ENCODE peak calls at places on chromosomes 2 and 18, in four cellular contexts. A, M, N and E are unnamed samples.

GRCh38 chr18:62999392-62999791 is 284.1 kb downstream of the PHLPP1 start:
- DNase-seq in M (no peak), A (no peak), N (no peak), E (no peak)

GRCh38 chr2:145060876-145061275 is 541.0 kb upstream of the ZEB2 start:
- DNase-seq in A (no peak), M (no peak), N (no peak), E (no peak)

GRCh38 chr2:60552096-60552850 is 1.2 kb downstream of the BCL11A start:
- DNase-seq in A (no peak), M (no peak), N (no peak), E (no peak)

GRCh38 chr2:44937688-44938240 is 3.7 kb upstream of the SIX3 start:
- DNase-seq in N (no peak), M (no peak), A (no peak), E (no peak)

GRCh38 chr18:31386683-31387082 is 10.1 kb downstream of the DSG4 start:
- DNase-seq in A (no peak), M (no peak), N (no peak), E (no peak)

GRCh38 chr2:172464340-172465129 is 37.1 kb downstream of the ITGA6 start:
- DNase-seq in A (peak; percentile 53), M (no peak), N (no peak), E (no peak)

GRCh38 chr2:8554296-8554806 is 127.5 kb upstream of the ID2 start:
- DNase-seq in N (no peak), M (no peak), A (no peak), E (no peak)

GRCh38 chr2:43326116-43326825 is 99.9 kb upstream of the ZFP36L2 start:
- DNase-seq in N (no peak), M (no peak), A (peak; percentile 37), E (no peak)

GRCh38 chr2:108409768-108410167 is 32.0 kb downstream of the SULT1C4 start:
- DNase-seq in N (no peak), M (no peak), A (no peak), E (no peak)

GRCh38 chr2:47657886-47658577 is 124.9 kb upstream of the MSH6 start:
- DNase-seq in N (no peak), A (no peak), M (no peak), E (no peak)

GRCh38 chr2:71884303-71885042 is 263.2 kb downstream of the CYP26B1 start:
- DNase-seq in M (no peak), N (no peak), A (no peak), E (no peak)

GRCh38 chr2:31606511-31606910 is 25.8 kb upstream of the SRD5A2 start:
- DNase-seq in M (no peak), A (no peak), N (no peak), E (no peak)

GRCh38 chr2:231364961-231365810 is 30.3 kb upstream of the B3GNT7 start:
- DNase-seq in M (no peak), N (no peak), A (peak; percentile 92), E (peak; percentile 44)
- TF ChIP-seq SUZ12 in M (no peak), N (no peak), A (no peak), E (no peak)

DNA sequence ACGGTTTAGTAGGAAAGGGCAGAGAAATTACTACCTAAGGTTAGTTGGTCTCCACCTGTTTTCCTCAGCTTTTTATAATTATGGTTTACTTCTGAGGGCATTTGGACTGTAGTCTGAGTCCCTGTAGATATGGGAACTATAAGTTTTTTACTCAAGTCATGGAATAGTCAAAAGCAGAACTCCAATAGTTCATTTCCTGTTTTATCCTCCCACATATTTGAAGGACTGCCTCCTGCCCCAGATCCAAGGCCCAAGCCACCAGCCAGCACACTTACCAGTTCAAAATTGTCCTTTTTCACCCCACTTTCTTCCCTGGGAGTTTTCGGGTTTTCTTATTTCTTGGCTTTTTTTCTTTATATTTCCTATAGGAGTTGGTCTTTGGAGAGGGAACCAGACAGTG is 164.1 kb downstream of the MBD5 start:
- DNase-seq in M (no peak), N (no peak), A (no peak), E (no peak)
- TF ChIP-seq ZNF274 in M (no peak), N (no peak), A (no peak), E (no peak)

GRCh38 chr2:40412456-40412855 is 39.4 kb downstream of the SLC8A1 start:
- DNase-seq in A (no peak), M (no peak), N (no peak), E (no peak)
- TF ChIP-seq SUZ12 in A (no peak), M (no peak), N (no peak), E (no peak)

GRCh38 chr2:63861220-63861822 is 19.6 kb downstream of the UGP2 start:
- DNase-seq in A (peak; percentile 54), N (no peak), M (no peak), E (no peak)
- TF ChIP-seq ZNF274 in A (no peak), N (no peak), M (no peak), E (no peak)

GRCh38 chr2:202036601-202037037 is 3.0 kb downstream of the FZD7 start:
- DNase-seq in A (no peak), N (no peak), M (no peak), E (no peak)

GRCh38 chr2:202037086-202037485 is 3.4 kb downstream of the FZD7 start:
- DNase-seq in A (no peak), N (no peak), M (no peak), E (no peak)

GRCh38 chr2:202035941-202036372 is 2.3 kb downstream of the FZD7 start:
- DNase-seq in M (no peak), N (no peak), A (no peak), E (no peak)

GRCh38 chr2:202039278-202040100 is 5.8 kb downstream of the FZD7 start:
- DNase-seq in N (no peak), M (no peak), A (no peak), E (no peak)

GRCh38 chr2:202038471-202039277 is 5.0 kb downstream of the FZD7 start:
- DNase-seq in A (no peak), M (no peak), N (no peak), E (no peak)
- TF ChIP-seq SUZ12 in A (no peak), M (no peak), N (no peak), E (no peak)

DNA sequence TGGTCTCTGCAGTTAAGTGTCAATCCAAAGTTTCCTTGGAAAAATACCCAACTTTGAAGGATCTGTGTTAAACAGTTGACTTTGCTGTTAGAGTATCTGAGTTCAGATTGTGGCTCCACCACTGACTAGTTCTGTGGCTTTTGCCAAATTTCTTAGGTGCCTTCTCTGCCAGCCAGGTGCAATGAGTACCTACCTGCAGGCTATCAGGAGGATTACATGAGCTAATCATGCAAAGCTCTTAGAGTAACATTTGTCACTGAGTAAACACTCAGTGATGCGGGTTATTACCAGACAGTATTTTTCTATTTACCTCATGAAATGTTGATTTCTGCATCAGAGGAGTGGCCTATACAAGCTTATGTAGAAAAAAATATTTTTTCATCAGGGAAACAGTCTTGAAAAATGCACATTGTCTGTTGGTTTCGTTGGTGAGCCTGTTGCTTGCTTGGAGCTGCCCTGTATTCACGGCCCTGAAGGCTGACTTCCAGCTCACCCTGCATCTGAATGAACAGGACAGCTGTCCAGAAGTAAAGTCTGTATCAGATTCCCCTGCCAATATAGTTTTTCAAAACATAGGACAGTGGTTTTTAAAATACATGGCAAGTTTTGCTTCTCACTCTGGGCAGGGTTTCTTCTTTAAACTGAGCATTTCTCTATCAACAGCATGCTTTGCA is 235.1 kb downstream of the CDCA7 start:
- DNase-seq in A (no peak), M (no peak), N (no peak), E (no peak)
- TF ChIP-seq ZNF274 in A (no peak), M (no peak), N (no peak), E (no peak)

DNA sequence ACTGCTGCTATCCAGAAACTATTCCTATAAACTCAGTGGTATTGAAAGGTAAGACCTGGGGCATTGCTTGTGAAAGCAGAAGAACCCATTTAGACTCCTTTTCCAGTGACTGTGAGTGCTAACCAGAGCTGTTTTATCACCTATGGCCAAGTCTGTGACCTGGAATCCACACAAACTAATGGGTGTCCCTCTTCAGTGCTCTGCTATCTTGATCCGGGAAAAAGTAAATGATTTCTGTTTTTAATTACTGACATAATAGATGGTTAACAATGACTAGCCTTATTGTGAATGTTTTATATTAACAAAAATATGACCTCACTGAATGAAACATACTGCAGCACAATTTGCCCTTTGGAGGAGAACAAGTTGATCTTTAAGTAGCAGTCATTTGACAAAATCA is 251.6 kb upstream of the MC4R start:
- DNase-seq in N (no peak), A (no peak), M (no peak), E (no peak)
- TF ChIP-seq SUZ12 in N (no peak), A (no peak), M (no peak), E (no peak)

GRCh38 chr2:38750793-38751042 is 443 bp downstream of the SRSF7 start:
- DNase-seq in M (no peak), N (no peak), A (no peak), E (peak; percentile 27)
- TF ChIP-seq ZNF274 in M (no peak), N (no peak), A (no peak), E (no peak)

GRCh38 chr2:64143154-64144056 is 815 bp downstream of the PELI1 start:
- DNase-seq in N (no peak), A (peak; percentile 21), M (no peak), E (peak; percentile 25)
- TF ChIP-seq SUZ12 in N (no peak), A (no peak), M (no peak), E (no peak)